ENCODE peak calls at places on chromosomes 11 and 22, in seven cellular contexts. One of them, this sample, is unnamed.

GRCh38 chr11:71330349-71330748 is 78.0 kb upstream of the SHANK2 start:
- DNase-seq in NCI-H82: no peak
- DNase-seq in GM10248: no peak
- DNase-seq in astrocyte of the hippocampus: no peak
- DNase-seq in GM23248: no peak
- DNase-seq in ovary: peak
- DNase-seq in fibroblast of the aortic adventitia: no peak
- DNase-seq in this sample: no peak

GRCh38 chr11:26227311-26227710 is 104.6 kb upstream of the ANO3 start:
- DNase-seq in fibroblast of the aortic adventitia: peak
- DNase-seq in GM10248: peak
- DNase-seq in astrocyte of the hippocampus: peak
- DNase-seq in NCI-H82: peak
- DNase-seq in GM23248: peak
- DNase-seq in ovary: no peak
- DNase-seq in this sample: peak

GRCh38 chr22:29715705-29716104 is 4.1 kb upstream of the CABP7 start:
- DNase-seq in GM23248: no peak
- DNase-seq in NCI-H82: peak
- DNase-seq in GM10248: no peak
- DNase-seq in astrocyte of the hippocampus: no peak
- DNase-seq in fibroblast of the aortic adventitia: no peak
- DNase-seq in ovary: no peak
- DNase-seq in this sample: no peak

GRCh38 chr11:99370557-99371200 is 349.9 kb downstream of the CNTN5 start:
- DNase-seq in astrocyte of the hippocampus: peak
- DNase-seq in fibroblast of the aortic adventitia: peak
- DNase-seq in NCI-H82: peak
- DNase-seq in GM23248: peak
- DNase-seq in ovary: peak
- DNase-seq in GM10248: no peak
- DNase-seq in this sample: peak

GRCh38 chr11:22433066-22433450 is 94.9 kb downstream of the SLC17A6 start:
- DNase-seq in astrocyte of the hippocampus: peak
- DNase-seq in fibroblast of the aortic adventitia: no peak
- DNase-seq in GM10248: no peak
- DNase-seq in ovary: no peak
- DNase-seq in NCI-H82: no peak
- DNase-seq in GM23248: peak
- DNase-seq in this sample: no peak

GRCh38 chr11:92675303-92675702 is 294.1 kb upstream of the MTNR1B start:
- DNase-seq in NCI-H82: no peak
- DNase-seq in GM10248: no peak
- DNase-seq in fibroblast of the aortic adventitia: no peak
- DNase-seq in astrocyte of the hippocampus: no peak
- DNase-seq in GM23248: no peak
- DNase-seq in ovary: no peak
- DNase-seq in this sample: no peak

GRCh38 chr11:75344761-75345454 is 6.6 kb downstream of the ARRB1 start:
- DNase-seq in NCI-H82: no peak
- DNase-seq in ovary: no peak
- DNase-seq in astrocyte of the hippocampus: no peak
- DNase-seq in GM10248: no peak
- DNase-seq in GM23248: peak
- DNase-seq in fibroblast of the aortic adventitia: no peak
- DNase-seq in this sample: no peak

GRCh38 chr11:76453248-76453647 is 8.4 kb downstream of the EMSY start:
- DNase-seq in GM23248: no peak
- DNase-seq in fibroblast of the aortic adventitia: no peak
- DNase-seq in GM10248: no peak
- DNase-seq in ovary: no peak
- DNase-seq in astrocyte of the hippocampus: no peak
- DNase-seq in NCI-H82: peak
- DNase-seq in this sample: no peak

GRCh38 chr11:19200410-19201201 is 1.2 kb downstream of the CSRP3 start:
- DNase-seq in GM10248: no peak
- DNase-seq in NCI-H82: no peak
- DNase-seq in ovary: no peak
- DNase-seq in fibroblast of the aortic adventitia: peak
- DNase-seq in astrocyte of the hippocampus: peak
- DNase-seq in GM23248: peak
- DNase-seq in this sample: peak

GRCh38 chr11:102730036-102730815 is 5.5 kb upstream of the MMP8 start:
- DNase-seq in fibroblast of the aortic adventitia: peak
- DNase-seq in GM23248: peak
- DNase-seq in NCI-H82: no peak
- DNase-seq in ovary: no peak
- DNase-seq in astrocyte of the hippocampus: no peak
- DNase-seq in GM10248: no peak
- DNase-seq in this sample: no peak

GRCh38 chr11:61055776-61056175 is 46.5 kb upstream of the CD5 start:
- DNase-seq in ovary: no peak
- DNase-seq in GM23248: no peak
- DNase-seq in NCI-H82: no peak
- DNase-seq in GM10248: no peak
- DNase-seq in astrocyte of the hippocampus: no peak
- DNase-seq in fibroblast of the aortic adventitia: no peak
- DNase-seq in this sample: no peak

GRCh38 chr11:7965386-7965785 is at the start of gene NLRP10:
- DNase-seq in GM23248: peak
- DNase-seq in GM10248: no peak
- DNase-seq in NCI-H82: no peak
- DNase-seq in ovary: no peak
- DNase-seq in fibroblast of the aortic adventitia: peak
- DNase-seq in astrocyte of the hippocampus: peak
- DNase-seq in this sample: peak

GRCh38 chr11:69841859-69842698 is 22.9 kb upstream of the FGF3 start:
- DNase-seq in ovary: peak
- DNase-seq in fibroblast of the aortic adventitia: peak
- DNase-seq in astrocyte of the hippocampus: peak
- DNase-seq in NCI-H82: no peak
- DNase-seq in GM10248: peak
- DNase-seq in GM23248: peak
- DNase-seq in this sample: no peak

GRCh38 chr11:18802381-18803257 is 11.0 kb upstream of the PTPN5 start:
- DNase-seq in ovary: no peak
- DNase-seq in GM10248: peak
- DNase-seq in astrocyte of the hippocampus: peak
- DNase-seq in NCI-H82: peak
- DNase-seq in fibroblast of the aortic adventitia: peak
- DNase-seq in GM23248: peak
- DNase-seq in this sample: peak

GRCh38 chr11:42249956-42250355 is 790.5 kb upstream of the LRRC4C start:
- DNase-seq in GM10248: no peak
- DNase-seq in NCI-H82: no peak
- DNase-seq in astrocyte of the hippocampus: peak
- DNase-seq in fibroblast of the aortic adventitia: peak
- DNase-seq in GM23248: no peak
- DNase-seq in ovary: no peak
- DNase-seq in this sample: no peak

GRCh38 chr11:1310772-1311468 is 1.5 kb upstream of the TOLLIP start:
- DNase-seq in fibroblast of the aortic adventitia: no peak
- DNase-seq in NCI-H82: no peak
- DNase-seq in ovary: no peak
- DNase-seq in astrocyte of the hippocampus: no peak
- DNase-seq in GM10248: peak
- DNase-seq in GM23248: no peak
- DNase-seq in this sample: no peak

GRCh38 chr11:120869516-120870011 is 154.3 kb upstream of the TBCEL start:
- DNase-seq in GM10248: no peak
- DNase-seq in GM23248: no peak
- DNase-seq in astrocyte of the hippocampus: no peak
- DNase-seq in fibroblast of the aortic adventitia: no peak
- DNase-seq in ovary: no peak
- DNase-seq in NCI-H82: no peak
- DNase-seq in this sample: no peak

GRCh38 chr22:42202669-42203068 is 67.8 kb downstream of the TCF20 start:
- DNase-seq in ovary: no peak
- DNase-seq in GM23248: no peak
- DNase-seq in NCI-H82: no peak
- DNase-seq in fibroblast of the aortic adventitia: no peak
- DNase-seq in astrocyte of the hippocampus: peak
- DNase-seq in GM10248: no peak
- DNase-seq in this sample: peak

GRCh38 chr11:64186205-64187165 is 514 bp downstream of the STIP1 start:
- DNase-seq in NCI-H82: no peak
- DNase-seq in ovary: no peak
- DNase-seq in astrocyte of the hippocampus: peak
- DNase-seq in fibroblast of the aortic adventitia: peak
- DNase-seq in GM10248: peak
- DNase-seq in GM23248: peak
- DNase-seq in this sample: no peak

GRCh38 chr22:47240116-47240515 is 477.7 kb downstream of the TBC1D22A start:
- DNase-seq in NCI-H82: no peak
- DNase-seq in astrocyte of the hippocampus: no peak
- DNase-seq in ovary: no peak
- DNase-seq in GM10248: no peak
- DNase-seq in fibroblast of the aortic adventitia: no peak
- DNase-seq in GM23248: no peak
- DNase-seq in this sample: no peak